ENCODE peak calls at places on chromosomes 12 and 14, in ten cellular contexts. H is esophagus muscularis mucosa, R is prostate gland, Y is suprapubic skin, S is GM12878, E is SK-N-SH, N is breast epithelium, Q is stomach, U is K562, J is HCT116. P is an unnamed sample.

GRCh38 chr12:65279387-65280112 is 1.1 kb downstream of the MSRB3 start:
- DNase-seq in Y (no peak), U (no peak), R (no peak), Q (no peak), J (no peak), S (no peak), H (no peak), E (no peak), N (no peak), P (no peak)

GRCh38 chr14:93789366-93790130 is 1.3 kb upstream of the PRIMA1 start:
- DNase-seq in S (no peak), U (no peak), J (no peak), N (no peak), Q (no peak), Y (no peak), H (no peak), R (no peak), E (peak; percentile 42), P (no peak)

GRCh38 chr12:101619026-101619827 is 24.5 kb downstream of the MYBPC1 start:
- DNase-seq in Y (no peak), H (no peak), R (no peak), Q (no peak), J (no peak), E (no peak), U (no peak), N (no peak), S (no peak), P (no peak)

GRCh38 chr14:91899213-91899612 is 31.9 kb upstream of the TC2N start:
- DNase-seq in U (no peak), R (no peak), S (no peak), Q (peak; percentile 70), E (no peak), N (no peak), Y (no peak), H (no peak), J (no peak), P (no peak)

GRCh38 chr12:107666009-107666408 is 19.6 kb upstream of the PWP1 start:
- DNase-seq in N (no peak), E (no peak), S (no peak), R (no peak), U (no peak), Y (no peak), Q (no peak), H (no peak), J (no peak), P (no peak)

GRCh38 chr12:27999521-27999920 is 27.0 kb upstream of the PTHLH start:
- DNase-seq in S (no peak), R (no peak), E (no peak), H (no peak), Q (no peak), Y (no peak), N (no peak), J (no peak), U (no peak), P (no peak)

GRCh38 chr14:83419420-83419819 is 1885.8 kb upstream of the SEL1L start:
- DNase-seq in J (no peak), E (no peak), R (no peak), H (no peak), Y (no peak), S (no peak), U (no peak), Q (no peak), N (no peak), P (no peak)

GRCh38 chr14:100076630-100077029 is 11.4 kb downstream of the EVL start:
- DNase-seq in H (peak; percentile 92), S (no peak), E (no peak), Y (peak; percentile 77), Q (no peak), N (no peak), U (peak; percentile 18), R (no peak), J (no peak), P (no peak)

GRCh38 chr14:22613736-22614239 is 15.7 kb downstream of the ABHD4 start:
- DNase-seq in E (no peak), J (no peak), S (no peak), R (no peak), N (no peak), Q (no peak), Y (no peak), U (no peak), H (no peak), P (no peak)

GRCh38 chr12:107134558-107134957 is 41.2 kb upstream of the CRY1 start:
- DNase-seq in Y (no peak), U (peak; percentile 51), Q (no peak), J (peak; percentile 75), E (no peak), R (no peak), S (no peak), N (no peak), H (no peak), P (no peak)

GRCh38 chr14:35789651-35790050 is 19.4 kb downstream of the RALGAPA1 start:
- DNase-seq in J (no peak), U (no peak), R (no peak), E (no peak), S (no peak), Y (no peak), Q (no peak), H (no peak), N (no peak), P (no peak)

GRCh38 chr12:52495385-52495784 is 2.3 kb upstream of the KRT6A start:
- DNase-seq in Y (no peak), U (peak; percentile 18), J (peak; percentile 27), Q (no peak), N (no peak), H (peak; percentile 91), S (no peak), R (no peak), E (no peak), P (no peak)

GRCh38 chr12:102388469-102388868 is 91.9 kb downstream of the IGF1 start:
- DNase-seq in Q (no peak), J (no peak), U (no peak), R (no peak), Y (no peak), N (no peak), H (no peak), E (no peak), S (no peak), P (no peak)

GRCh38 chr14:95935228-95935822 is 58.7 kb downstream of the TUNAR start:
- DNase-seq in E (no peak), Y (no peak), R (no peak), J (no peak), Q (no peak), N (no peak), S (no peak), H (no peak), U (no peak), P (no peak)

GRCh38 chr14:74720526-74720925 is 7.6 kb downstream of the FCF1 start:
- DNase-seq in U (no peak), Q (no peak), J (no peak), E (no peak), N (no peak), Y (no peak), S (no peak), R (no peak), H (no peak), P (no peak)

GRCh38 chr14:74475678-74476077 is 17.4 kb downstream of the NPC2 start:
- DNase-seq in H (no peak), S (no peak), Q (no peak), U (no peak), R (no peak), J (no peak), N (no peak), Y (no peak), E (no peak), P (no peak)

GRCh38 chr14:84065811-84066210 is 1464.1 kb upstream of the FLRT2 start:
- DNase-seq in H (no peak), E (no peak), R (no peak), N (no peak), U (no peak), S (no peak), Y (no peak), J (no peak), Q (no peak), P (no peak)

GRCh38 chr14:61203059-61203753 is 77.9 kb downstream of the TMEM30B start:
- DNase-seq in S (no peak), H (no peak), Y (no peak), R (no peak), E (no peak), J (no peak), N (no peak), U (no peak), Q (no peak), P (no peak)

GRCh38 chr12:19842116-19842515 is 402.8 kb downstream of the AEBP2 start:
- DNase-seq in N (no peak), S (no peak), E (no peak), H (no peak), U (no peak), J (no peak), Y (no peak), Q (no peak), R (no peak), P (no peak)
- TF ChIP-seq CTCF in N (no peak), S (no peak), E (no peak), H (no peak), U (no peak), J (no peak), Y (no peak), Q (no peak), R (no peak), P (no peak)

GRCh38 chr12:26156996-26157395 is 32.2 kb upstream of the BHLHE41 start:
- DNase-seq in N (no peak), E (no peak), Y (no peak), S (no peak), J (no peak), Q (no peak), U (no peak), H (no peak), R (no peak), P (no peak)
- H3K4me3 ChIP-seq in N (no peak overlapping the region), E (no peak overlapping the region), Y (no peak overlapping the region), S (peak overlapping the region; percentile 49), J (no peak overlapping the region), Q (no peak overlapping the region), U (no peak overlapping the region), H (no peak overlapping the region), R (no peak overlapping the region), P (no peak overlapping the region)

GRCh38 chr12:49130151-49131050 is 794 bp downstream of the TUBA1B start:
- DNase-seq in E (peak; percentile 88), J (peak; percentile 78), Y (peak; percentile 94), N (peak; percentile 89), Q (peak; percentile 95), H (peak; percentile 98), R (peak; percentile 92), U (peak; percentile 92), S (peak; percentile 90), P (peak; percentile 98)
- TF ChIP-seq POLR2AphosphoS5 in E (peak; percentile 77), J (peak; percentile 65), Y (no peak), N (peak; percentile 46), Q (peak; percentile 91), H (peak; percentile 93), R (peak; percentile 95), U (peak; percentile 67), S (peak; percentile 79), P (peak; percentile 97)

GRCh38 chr12:56266634-56267442 is at the start of gene COQ10A:
- DNase-seq in E (peak; percentile 98), J (peak; percentile 78), H (peak; percentile 98), S (peak; percentile 48), U (peak; percentile 92), N (peak; percentile 86), R (peak; percentile 90), Y (peak; percentile 94), Q (peak; percentile 91), P (peak; percentile 97)

GRCh38 chr12:56274299-56274698 is 7.6 kb downstream of the COQ10A start:
- DNase-seq in N (no peak), J (no peak), S (no peak), Q (no peak), U (no peak), E (no peak), R (no peak), H (no peak), Y (no peak), P (no peak)

GRCh38 chr12:56267443-56268071 is 815 bp downstream of the COQ10A start:
- DNase-seq in Y (no peak), S (no peak), R (no peak), U (peak; percentile 55), H (no peak), Q (no peak), N (no peak), J (no peak), E (peak; percentile 53), P (no peak)

GRCh38 chr12:56271031-56271430 is 4.3 kb downstream of the COQ10A start:
- DNase-seq in Q (no peak), H (no peak), S (no peak), U (peak; percentile 53), E (no peak), R (no peak), J (no peak), N (no peak), Y (no peak), P (no peak)
- TF ChIP-seq CTCF in Q (no peak), H (peak; percentile 39), S (peak; percentile 62), U (peak; percentile 69), E (peak; percentile 58), R (peak; percentile 16), J (peak; percentile 65), N (no peak), Y (no peak), P (no peak)

P was measured in spleen.